ENCODE peak calls at places on chromosomes 7 and 10, in five cellular contexts. H is IMR-90, G is HepG2, P is GM12878, Y is SK-N-SH. M is an unnamed sample.

GRCh38 chr10:5976689-5977470 is 463 bp downstream of the IL15RA start:
- DNase-seq in H (peak), G (no peak), P (no peak), Y (no peak), M (peak)

GRCh38 chr10:120423350-120424197 is 33.5 kb upstream of the PLPP4 start:
- DNase-seq in H (peak), G (peak), P (no peak), Y (peak), M (peak)

GRCh38 chr7:121447939-121448338 is 51.8 kb upstream of the FAM3C start:
- DNase-seq in H (no peak), G (no peak), P (no peak), Y (no peak), M (no peak)

GRCh38 chr7:51298912-51299311 is 17.7 kb downstream of the COBL start:
- DNase-seq in H (no peak), G (no peak), P (no peak), Y (no peak), M (no peak)

GRCh38 chr7:135748770-135749169 is at the start of gene FAM180A:
- DNase-seq in H (peak), G (no peak), P (no peak), Y (no peak), M (no peak)

GRCh38 chr7:76051840-76052239 is 3.9 kb downstream of the MDH2 start:
- DNase-seq in H (peak), G (no peak), P (no peak), Y (no peak), M (no peak)

GRCh38 chr10:34814228-34815173 is 595 bp downstream of the PARD3 start:
- DNase-seq in H (peak), G (peak), P (no peak), Y (peak), M (peak)

GRCh38 chr10:119289227-119289925 is 82.0 kb downstream of the GRK5 start:
- DNase-seq in H (no peak), G (no peak), P (no peak), Y (no peak), M (no peak)

GRCh38 chr7:130352335-130353074 is 7.9 kb downstream of the CPA5 start:
- DNase-seq in H (peak), G (no peak), P (no peak), Y (peak), M (no peak)

GRCh38 chr10:24417053-24417452 is 208.1 kb downstream of the KIAA1217 start:
- DNase-seq in H (no peak), G (no peak), P (no peak), Y (no peak), M (no peak)

GRCh38 chr7:8197994-8198698 is 63.8 kb downstream of the ICA1 start:
- DNase-seq in H (no peak), G (no peak), P (no peak), Y (no peak), M (no peak)

GRCh38 chr10:28676968-28677888 is at the start of gene BAMBI:
- DNase-seq in H (peak), G (peak), P (no peak), Y (peak), M (peak)

GRCh38 chr10:69497611-69498390 is 46.5 kb downstream of the TSPAN15 start:
- DNase-seq in H (no peak), G (no peak), P (no peak), Y (no peak), M (no peak)
- H3K27ac ChIP-seq in H (no peak), G (no peak), P (no peak), Y (no peak), M (no peak)

DNA sequence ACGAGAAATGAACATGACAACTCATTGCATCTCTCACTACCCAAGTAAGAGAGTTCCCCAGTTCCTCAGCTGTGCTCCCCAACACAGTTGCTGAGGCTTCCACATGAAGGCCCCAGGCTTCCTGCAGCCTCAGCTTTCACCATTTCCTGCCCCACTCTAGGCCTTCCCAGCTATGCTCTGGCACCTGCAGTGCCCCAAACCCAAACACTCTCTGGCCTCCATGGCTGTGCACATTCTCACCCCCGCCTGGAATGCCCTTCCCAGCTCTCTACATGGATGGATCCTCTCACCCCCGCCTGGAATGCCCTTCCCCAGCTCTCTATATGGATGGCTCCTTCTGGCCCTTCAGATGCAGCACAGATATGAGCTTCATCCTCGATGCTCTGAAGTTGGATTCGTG is 61.3 kb downstream of the KIAA1549 start:
- DNase-seq in H (no peak), G (no peak), P (no peak), Y (no peak), M (no peak)
- TF ChIP-seq MXI1 in H (no peak), G (no peak), P (no peak), Y (no peak), M (no peak)

DNA sequence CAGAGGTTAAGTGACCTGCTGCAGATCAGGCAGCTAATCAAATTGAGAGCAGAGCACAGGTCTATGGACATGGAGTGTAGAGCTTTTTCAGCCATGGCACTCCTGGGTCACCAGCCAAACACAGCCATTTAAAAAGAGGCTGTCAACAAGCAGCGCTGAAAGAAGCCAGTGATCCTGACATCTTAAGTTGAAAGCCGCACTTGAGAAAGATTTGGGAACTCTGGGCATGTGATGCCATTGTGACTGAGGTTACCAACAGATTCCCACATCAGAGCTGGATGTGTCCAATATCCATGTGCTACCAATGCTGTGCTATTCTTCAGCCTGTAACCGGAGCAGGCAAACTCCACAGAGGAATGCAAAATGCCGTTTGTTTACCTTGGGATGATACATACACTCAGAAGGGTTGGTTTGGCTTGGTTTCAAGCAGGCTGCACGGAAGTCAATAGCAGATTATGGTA is 56.2 kb upstream of the ABLIM1 start:
- DNase-seq in H (peak), G (peak), P (no peak), Y (no peak), M (no peak)
- H3K27ac ChIP-seq in H (peak), G (no peak), P (no peak), Y (peak), M (no peak)

DNA sequence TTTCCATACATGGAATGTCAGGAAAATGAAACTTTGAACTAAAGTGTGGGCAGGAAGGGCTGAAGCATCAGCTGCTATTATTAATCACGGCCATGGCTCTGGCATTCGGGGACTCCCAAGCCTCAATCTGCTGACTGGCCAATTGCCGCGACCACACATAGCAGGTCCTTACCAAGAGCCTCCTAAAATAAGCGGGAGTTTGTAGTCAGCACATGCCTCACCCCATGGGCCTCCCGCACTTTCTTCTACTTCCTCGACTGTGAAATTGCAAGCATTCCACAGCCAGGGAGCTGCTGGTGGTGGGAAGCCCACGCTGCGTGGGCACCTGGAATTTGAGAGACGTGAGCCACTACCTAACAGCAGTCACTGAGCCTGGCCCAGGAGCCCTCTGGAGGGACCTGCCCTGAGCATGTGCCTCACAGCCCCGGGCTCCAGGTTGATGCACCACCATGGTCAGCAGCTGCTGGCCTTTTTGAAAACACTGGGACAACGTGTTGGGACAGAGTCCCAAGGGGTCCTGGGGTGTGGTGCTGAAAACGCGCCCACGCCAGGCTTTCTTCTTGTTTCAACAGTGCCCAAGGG is 211.4 kb downstream of the TNS3 start:
- DNase-seq in H (no peak), G (no peak), P (no peak), Y (no peak), M (no peak)
- TF ChIP-seq MXI1 in H (no peak), G (no peak), P (no peak), Y (no peak), M (no peak)

GRCh38 chr7:151210087-151210854 is at the start of gene H2BK1:
- DNase-seq in H (no peak), G (no peak), P (no peak), Y (no peak), M (no peak)
- H3K27ac ChIP-seq in H (no peak), G (no peak), P (no peak), Y (no peak), M (no peak)

GRCh38 chr10:70528726-70529362 is 50.3 kb downstream of the PALD1 start:
- DNase-seq in H (peak), G (peak), P (no peak), Y (peak), M (peak)
- TF ChIP-seq MXI1 in H (no peak), G (no peak), P (no peak), Y (no peak), M (no peak)

GRCh38 chr7:40656349-40656748 is 521.5 kb downstream of the SUGCT start:
- DNase-seq in H (no peak), G (no peak), P (no peak), Y (no peak), M (no peak)

GRCh38 chr7:40654171-40654570 is 519.4 kb downstream of the SUGCT start:
- DNase-seq in H (no peak), G (no peak), P (no peak), Y (no peak), M (no peak)

GRCh38 chr7:40658731-40659130 is 523.9 kb downstream of the SUGCT start:
- DNase-seq in H (peak), G (no peak), P (no peak), Y (no peak), M (no peak)

GRCh38 chr7:40655426-40655825 is 520.6 kb downstream of the SUGCT start:
- DNase-seq in H (no peak), G (no peak), P (no peak), Y (no peak), M (no peak)

GRCh38 chr7:40659231-40659630 is 524.4 kb downstream of the SUGCT start:
- DNase-seq in H (peak), G (no peak), P (no peak), Y (no peak), M (no peak)
- H3K27ac ChIP-seq in H (no peak), G (no peak), P (no peak), Y (peak), M (no peak)

DNA sequence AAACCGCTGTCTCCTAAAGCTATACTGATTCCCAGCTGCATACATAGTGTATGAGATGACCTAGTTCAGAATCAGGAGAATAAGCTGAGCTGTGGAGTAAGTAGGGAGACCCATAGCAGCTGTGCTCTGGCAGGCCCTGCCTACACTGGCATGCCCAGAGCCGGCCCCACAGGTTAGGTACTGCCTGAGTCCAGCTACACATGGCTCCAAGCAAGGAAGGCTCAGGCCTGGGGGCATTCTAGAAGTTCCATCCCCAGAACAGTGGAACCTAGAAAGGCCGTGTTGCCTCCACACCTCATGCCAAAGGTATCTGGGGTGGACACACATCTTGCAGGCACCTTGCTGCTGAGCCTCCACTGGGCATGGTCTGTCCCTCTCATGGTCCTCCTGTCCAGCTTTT is 195.7 kb upstream of the CDCA7L start:
- DNase-seq in H (no peak), G (no peak), P (no peak), Y (no peak), M (no peak)
- TF ChIP-seq MXI1 in H (no peak), G (no peak), P (no peak), Y (no peak), M (no peak)

GRCh38 chr10:58666024-58666423 is 153.4 kb downstream of the BICC1 start:
- DNase-seq in H (no peak), G (peak), P (no peak), Y (no peak), M (no peak)
- H3K27ac ChIP-seq in H (no peak), G (no peak), P (no peak), Y (no peak), M (no peak)

M was measured in K562.